ENCODE peak calls at places on chromosomes 6 and 20, in four cellular contexts. G, K, Q and Y are unnamed samples.

GRCh38 chr20:36154696-36155628 is at the start of gene EPB41L1:
- DNase-seq in K (no peak), G (no peak), Q (peak; percentile 79), Y (peak; percentile 30)

GRCh38 chr6:168968228-168968627 is 285.4 kb downstream of the THBS2 start:
- DNase-seq in G (no peak), Q (no peak), K (peak; percentile 44), Y (peak; percentile 46)

GRCh38 chr6:143115698-143116097 is 55.0 kb downstream of the AIG1 start:
- DNase-seq in Q (no peak), K (no peak), G (no peak), Y (no peak)

GRCh38 chr6:21459646-21460045 is 133.9 kb upstream of the SOX4 start:
- DNase-seq in G (no peak), Q (no peak), K (no peak), Y (no peak)

GRCh38 chr6:166470029-166470862 is 87.5 kb upstream of the MPC1 start:
- DNase-seq in G (no peak), K (no peak), Q (no peak), Y (no peak)

GRCh38 chr6:4687989-4688947 is 87.9 kb upstream of the CDYL start:
- DNase-seq in Q (no peak), G (no peak), K (no peak), Y (no peak)

GRCh38 chr6:156057869-156058268 is 602.2 kb upstream of the NOX3 start:
- DNase-seq in K (no peak), G (no peak), Q (no peak), Y (no peak)

GRCh38 chr6:42404494-42404893 is 47.2 kb downstream of the TRERF1 start:
- DNase-seq in K (no peak), Q (no peak), G (no peak), Y (no peak)

GRCh38 chr6:89495961-89496535 is 63.1 kb downstream of the ANKRD6 start:
- DNase-seq in Q (no peak), G (no peak), K (no peak), Y (no peak)

GRCh38 chr6:20877008-20877937 is 343.0 kb downstream of the CDKAL1 start:
- DNase-seq in Q (no peak), K (peak; percentile 93), G (peak; percentile 89), Y (no peak)

GRCh38 chr6:31139599-31139998 is 733 bp upstream of the PSORS1C2 start:
- DNase-seq in K (no peak), Q (no peak), G (no peak), Y (no peak)

GRCh38 chr6:99349620-99350141 is at the start of gene FAXC:
- DNase-seq in K (peak; percentile 9), Q (peak; percentile 81), G (no peak), Y (peak; percentile 66)

GRCh38 chr6:121597654-121598053 is 162.2 kb downstream of the GJA1 start:
- DNase-seq in G (no peak), Q (no peak), K (no peak), Y (no peak)

GRCh38 chr20:43096471-43096870 is 93.2 kb downstream of the PTPRT start:
- DNase-seq in K (no peak), G (no peak), Q (peak; percentile 44), Y (no peak)

DNA sequence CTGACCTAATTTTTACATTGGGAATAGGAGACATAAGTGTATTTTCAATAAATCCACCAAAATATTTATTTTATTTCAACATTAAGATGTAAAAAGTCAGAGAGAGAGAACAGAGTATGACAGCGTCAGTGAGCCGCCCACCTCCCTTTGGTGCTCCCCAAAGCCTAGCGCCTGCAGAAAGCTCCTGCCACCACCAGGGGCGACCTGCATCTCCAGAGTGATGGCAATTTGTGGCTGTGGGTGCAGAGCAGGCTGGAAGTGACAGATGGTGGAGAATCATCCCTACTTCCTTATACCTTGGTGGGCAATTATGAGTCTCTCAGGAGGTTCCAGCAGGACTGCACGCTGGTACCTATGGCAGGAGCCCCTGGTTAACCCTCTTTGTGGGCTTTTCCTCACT is 87.3 kb downstream of the PTPRT start:
- DNase-seq in G (no peak), Q (peak; percentile 71), K (no peak), Y (peak; percentile 26)
- TF ChIP-seq SP1 in G (no peak), Q (no peak), K (no peak), Y (no peak)

GRCh38 chr6:144395835-144396234 is 110.7 kb downstream of the UTRN start:
- DNase-seq in Q (no peak), G (no peak), K (no peak), Y (no peak)

GRCh38 chr6:144397141-144397540 is 112.0 kb downstream of the UTRN start:
- DNase-seq in Q (no peak), G (no peak), K (no peak), Y (no peak)

GRCh38 chr6:144395014-144395413 is 109.9 kb downstream of the UTRN start:
- DNase-seq in K (no peak), G (no peak), Q (no peak), Y (no peak)

GRCh38 chr6:144390886-144391285 is 105.8 kb downstream of the UTRN start:
- DNase-seq in Q (no peak), K (no peak), G (no peak), Y (no peak)

GRCh38 chr6:144394209-144394608 is 109.1 kb downstream of the UTRN start:
- DNase-seq in K (no peak), G (no peak), Q (no peak), Y (no peak)
- TF ChIP-seq SUZ12 in K (no peak), G (no peak), Q (no peak), Y (no peak)

DNA sequence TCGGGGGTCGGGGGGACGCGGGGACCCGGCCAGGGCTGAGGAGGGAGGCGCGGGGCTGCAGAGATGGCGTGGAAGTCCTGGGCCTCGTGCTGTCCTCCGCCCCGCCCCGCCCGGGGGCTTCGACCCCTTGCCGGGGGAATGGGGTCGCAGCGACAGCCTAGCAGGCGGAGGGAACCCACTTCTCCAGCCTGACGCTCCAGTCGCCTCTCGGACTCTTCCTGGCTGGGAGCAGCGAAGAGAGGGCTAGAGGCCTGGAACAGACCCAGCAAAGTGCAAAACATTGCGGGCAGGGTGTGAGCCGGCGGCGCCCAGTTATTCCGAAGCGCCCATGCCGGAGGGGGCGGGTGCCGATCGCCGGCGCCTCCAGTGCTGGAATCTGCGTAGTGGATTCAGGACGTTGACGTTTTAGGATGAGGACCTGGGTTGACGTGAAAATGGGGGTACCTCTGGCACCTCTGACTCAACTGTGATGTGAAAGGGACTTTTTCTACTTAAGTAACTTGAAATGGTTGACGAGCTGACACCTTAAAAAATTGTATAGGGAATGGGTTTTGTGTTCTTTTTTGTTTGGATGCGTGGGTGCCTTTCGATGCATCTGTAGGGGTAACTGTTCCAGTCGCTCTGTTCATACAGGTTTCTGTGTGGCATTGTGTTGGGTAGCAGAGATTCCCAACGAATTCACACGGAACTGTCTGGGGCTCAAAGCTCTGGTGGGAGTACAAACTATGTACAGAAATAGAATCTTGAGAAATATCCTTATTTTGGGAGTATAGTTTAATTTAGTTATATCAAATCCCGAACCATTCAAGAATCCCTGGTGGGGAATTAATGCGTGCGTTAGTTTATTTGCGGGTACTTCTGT is 1.4 kb downstream of the SLC35F1 start:
- DNase-seq in Q (no peak), G (no peak), K (no peak), Y (peak; percentile 54)
- TF ChIP-seq SP1 in Q (no peak), G (no peak), K (no peak), Y (no peak)

GRCh38 chr20:62282877-62283503 is 19.8 kb upstream of the ADRM1 start:
- DNase-seq in G (no peak), K (no peak), Q (no peak), Y (no peak)
- TF ChIP-seq SUZ12 in G (no peak), K (no peak), Q (no peak), Y (no peak)

GRCh38 chr6:154862536-154862935 is 129.3 kb downstream of the SCAF8 start:
- DNase-seq in G (no peak), Q (no peak), K (no peak), Y (no peak)

GRCh38 chr6:154864086-154864430 is 130.8 kb downstream of the SCAF8 start:
- DNase-seq in Q (no peak), K (peak; percentile 13), G (no peak), Y (no peak)

GRCh38 chr6:154861825-154862224 is 128.6 kb downstream of the SCAF8 start:
- DNase-seq in G (no peak), Q (no peak), K (no peak), Y (no peak)

GRCh38 chr6:154868143-154868594 is 126.9 kb upstream of the TIAM2 start:
- DNase-seq in Q (no peak), K (peak; percentile 79), G (no peak), Y (peak; percentile 64)

DNA sequence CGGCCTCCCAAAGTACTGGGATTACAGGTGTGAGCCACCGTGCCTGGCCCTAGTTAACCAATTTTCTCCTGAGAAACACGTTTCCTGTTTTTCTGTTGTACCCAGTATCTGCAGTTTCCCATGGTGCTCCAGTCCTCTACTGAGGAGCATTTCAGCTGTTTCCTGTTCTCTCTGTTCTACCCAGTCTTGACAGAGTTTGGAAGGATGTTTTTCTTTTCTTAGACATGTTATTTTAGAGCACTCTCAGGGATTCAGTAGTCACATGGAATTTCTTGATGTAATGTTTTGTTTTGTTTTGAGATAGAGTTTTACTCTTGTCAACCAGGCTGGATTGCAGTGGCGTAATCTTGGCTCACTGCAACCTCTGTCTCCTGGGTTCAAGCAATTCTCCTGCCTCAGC is 129.8 kb upstream of the TIAM2 start:
- DNase-seq in G (no peak), K (no peak), Q (no peak), Y (no peak)
- TF ChIP-seq SP1 in G (no peak), K (no peak), Q (no peak), Y (no peak)

GRCh38 chr6:6711832-6712231 is 123.3 kb downstream of the LY86 start:
- DNase-seq in K (no peak), Q (no peak), G (peak; percentile 39), Y (no peak)
- TF ChIP-seq SUZ12 in K (no peak), Q (no peak), G (no peak), Y (no peak)